ENCODE peak calls at places on chromosomes 2 and 18, in six cellular contexts. C is AG10803, W is ovary, P is Kasumi-1, D is T-helper 2 cell, N is BJ. M is an unnamed sample.

GRCh38 chr2:120210234-120210781 is 12.9 kb downstream of the TMEM185B start:
- DNase-seq in C (no peak), W (no peak), P (no peak), D (no peak), N (no peak), M (no peak)

GRCh38 chr2:70450641-70451250 is 102.9 kb downstream of the TGFA start:
- DNase-seq in C (no peak), W (no peak), P (no peak), D (no peak), N (no peak), M (no peak)

GRCh38 chr18:59629894-59630293 is 67.3 kb downstream of the CCBE1 start:
- DNase-seq in C (peak), W (no peak), P (no peak), D (no peak), N (no peak), M (no peak)

GRCh38 chr18:23573948-23574431 is 12.3 kb downstream of the NPC1 start:
- DNase-seq in C (peak), W (peak), P (no peak), D (no peak), N (no peak), M (no peak)

GRCh38 chr2:108623616-108624015 is 89.3 kb downstream of the LIMS1 start:
- DNase-seq in C (peak), W (no peak), P (no peak), D (no peak), N (no peak), M (no peak)

GRCh38 chr2:66984864-66985263 is 412.3 kb upstream of the ETAA1 start:
- DNase-seq in C (no peak), W (no peak), P (no peak), D (no peak), N (no peak), M (no peak)

GRCh38 chr2:27932396-27932795 is 41.9 kb downstream of the BABAM2 start:
- DNase-seq in C (peak), W (no peak), P (no peak), D (no peak), N (no peak), M (no peak)

GRCh38 chr2:133333189-133333588 is 235.1 kb downstream of the NCKAP5 start:
- DNase-seq in C (no peak), W (no peak), P (no peak), D (no peak), N (no peak), M (no peak)

GRCh38 chr2:160389875-160390274 is 103.7 kb downstream of the RBMS1 start:
- DNase-seq in C (peak), W (no peak), P (peak), D (no peak), N (no peak), M (no peak)

GRCh38 chr18:48623468-48624220 is 84.8 kb downstream of the CTIF start:
- DNase-seq in C (peak), W (no peak), P (no peak), D (no peak), N (peak), M (no peak)

GRCh38 chr2:27139310-27139709 is at the start of gene PRR30:
- DNase-seq in C (no peak), W (no peak), P (no peak), D (no peak), N (no peak), M (no peak)

GRCh38 chr2:45651415-45652089 is at the start of gene PRKCE:
- DNase-seq in C (peak), W (peak), P (peak), D (peak), N (no peak), M (no peak)

GRCh38 chr2:26847663-26848335 is at the start of gene DPYSL5:
- DNase-seq in C (no peak), W (peak), P (no peak), D (no peak), N (no peak), M (peak)

GRCh38 chr2:176473177-176473576 is 203.9 kb downstream of the MTX2 start:
- DNase-seq in C (peak), W (peak), P (no peak), D (no peak), N (no peak), M (no peak)

GRCh38 chr2:152925540-152926448 is 207.4 kb downstream of the ARL6IP6 start:
- DNase-seq in C (peak), W (peak), P (peak), D (no peak), N (no peak), M (peak)

GRCh38 chr2:122145805-122146204 is 390.4 kb downstream of the TSN start:
- DNase-seq in C (no peak), W (no peak), P (no peak), D (no peak), N (no peak), M (no peak)

GRCh38 chr2:196073521-196073920 is 4.9 kb upstream of the DNAH7 start:
- DNase-seq in C (no peak), W (no peak), P (no peak), D (no peak), N (no peak), M (no peak)

GRCh38 chr2:162073776-162074578 is at the start of gene DPP4:
- DNase-seq in C (peak), W (no peak), P (peak), D (peak), N (no peak), M (no peak)

GRCh38 chr18:24503182-24503581 is 42.7 kb downstream of the HRH4 start:
- DNase-seq in C (no peak), W (no peak), P (no peak), D (no peak), N (no peak), M (peak)

GRCh38 chr18:62877448-62878221 is 162.3 kb downstream of the PHLPP1 start:
- DNase-seq in C (peak), W (no peak), P (no peak), D (no peak), N (no peak), M (peak)

GRCh38 chr2:95333888-95334338 is 36.8 kb downstream of the KCNIP3 start:
- DNase-seq in C (peak), W (no peak), P (no peak), D (no peak), N (peak), M (no peak)

GRCh38 chr2:134862674-134863073 is 24.3 kb downstream of the ACMSD start:
- DNase-seq in C (no peak), W (no peak), P (no peak), D (no peak), N (no peak), M (no peak)

GRCh38 chr2:238239552-238239871 is 326 bp downstream of the HES6 start:
- DNase-seq in C (no peak), W (no peak), P (no peak), D (peak), N (no peak), M (no peak)

GRCh38 chr2:192560326-192560725 is 365.6 kb upstream of the TMEFF2 start:
- DNase-seq in C (no peak), W (no peak), P (no peak), D (no peak), N (no peak), M (no peak)

GRCh38 chr2:96702098-96702785 is 37.6 kb downstream of the LMAN2L start:
- DNase-seq in C (no peak), W (no peak), P (no peak), D (no peak), N (no peak), M (no peak)

GRCh38 chr2:158753561-158754302 is 41.4 kb upstream of the DAPL1 start:
- DNase-seq in C (peak), W (peak), P (peak), D (no peak), N (no peak), M (peak)

GRCh38 chr2:225497175-225497574 is 97.7 kb downstream of the NYAP2 start:
- DNase-seq in C (no peak), W (no peak), P (no peak), D (no peak), N (no peak), M (no peak)